ENCODE peak calls at places on chromosomes 12 and 14, in ten cellular contexts. N, T, H, J, Z, F, S, W, A and Q are unnamed samples.

GRCh38 chr12:108054496-108054895 is 74.6 kb upstream of the WSCD2 start:
- DNase-seq in S (no peak), H (no peak), W (no peak), N (no peak), F (no peak), T (no peak), A (no peak), Z (no peak), J (no peak), Q (no peak)

GRCh38 chr12:2959194-2959507 is at the start of gene TEAD4:
- DNase-seq in S (no peak), T (peak), F (peak), J (peak), N (peak), H (peak), W (peak), A (peak), Z (no peak), Q (peak)

GRCh38 chr12:31861360-31861759 is 97.9 kb upstream of the RESF1 start:
- DNase-seq in H (no peak), A (no peak), Z (no peak), T (no peak), W (no peak), S (no peak), F (no peak), J (no peak), N (no peak), Q (no peak)

GRCh38 chr14:100200311-100200710 is 38.6 kb upstream of the YY1 start:
- DNase-seq in T (no peak), J (no peak), S (no peak), Z (no peak), W (no peak), N (no peak), F (no peak), A (no peak), H (no peak), Q (no peak)

GRCh38 chr14:105419305-105420091 is at the start of gene MTA1:
- DNase-seq in H (no peak), Z (peak), J (peak), F (no peak), W (no peak), S (peak), A (no peak), T (peak), N (no peak), Q (peak)

GRCh38 chr14:105864116-105864515 is 337.7 kb downstream of the TMEM121 start:
- DNase-seq in J (peak), Z (no peak), S (peak), T (no peak), H (no peak), N (no peak), F (no peak), A (no peak), W (peak), Q (no peak)

GRCh38 chr12:6067152-6067916 is 57.1 kb downstream of the VWF start:
- DNase-seq in H (peak), Z (peak), F (peak), S (peak), N (peak), T (peak), J (no peak), A (no peak), W (no peak), Q (no peak)

GRCh38 chr14:50798048-50798421 is 32.9 kb downstream of the NIN start:
- DNase-seq in T (no peak), J (no peak), H (no peak), Z (no peak), F (no peak), S (no peak), N (no peak), A (no peak), W (no peak), Q (no peak)

GRCh38 chr12:101945361-101946232 is 68.2 kb downstream of the DRAM1 start:
- DNase-seq in W (no peak), S (no peak), N (no peak), A (peak), J (no peak), T (peak), H (no peak), F (no peak), Z (no peak), Q (no peak)

GRCh38 chr12:104689630-104690029 is 232.9 kb downstream of the CHST11 start:
- DNase-seq in S (no peak), Z (peak), J (no peak), N (no peak), A (no peak), W (no peak), H (no peak), F (no peak), T (no peak), Q (no peak)

GRCh38 chr12:130086248-130086647 is 76.0 kb upstream of the FZD10 start:
- DNase-seq in W (no peak), J (no peak), H (no peak), T (no peak), Z (no peak), A (no peak), S (no peak), F (no peak), N (no peak), Q (no peak)

GRCh38 chr12:87385322-87385721 is 643.9 kb downstream of the C12orf50 start:
- DNase-seq in H (no peak), J (no peak), Z (no peak), S (no peak), A (no peak), N (no peak), F (no peak), T (no peak), W (no peak), Q (no peak)

GRCh38 chr14:88933203-88933602 is 108.8 kb downstream of the TTC8 start:
- DNase-seq in F (no peak), Z (no peak), S (no peak), A (no peak), H (no peak), W (no peak), T (no peak), N (no peak), J (no peak), Q (peak)

GRCh38 chr12:30794591-30795409 is 40.0 kb upstream of the CAPRIN2 start:
- DNase-seq in A (no peak), W (no peak), F (peak), T (no peak), Z (peak), S (no peak), J (no peak), N (peak), H (peak), Q (no peak)

GRCh38 chr14:50377671-50378070 is 19.0 kb downstream of the CDKL1 start:
- DNase-seq in A (no peak), W (no peak), T (no peak), Z (no peak), S (no peak), N (no peak), F (no peak), H (peak), J (no peak), Q (no peak)

GRCh38 chr12:18837025-18837424 is 99.1 kb downstream of the CAPZA3 start:
- DNase-seq in S (no peak), F (no peak), Z (no peak), A (no peak), T (no peak), W (peak), N (no peak), H (no peak), J (no peak), Q (no peak)

GRCh38 chr12:51951843-51952722 is 584 bp downstream of the ACVR1B start:
- DNase-seq in W (peak), H (no peak), S (no peak), T (no peak), J (peak), A (no peak), F (no peak), N (no peak), Z (peak), Q (peak)

GRCh38 chr12:51953011-51953568 is 1.6 kb downstream of the ACVR1B start:
- DNase-seq in T (no peak), N (no peak), A (no peak), J (no peak), H (no peak), F (no peak), Z (no peak), S (no peak), W (no peak), Q (no peak)

GRCh38 chr12:51949342-51950030 is 2.0 kb upstream of the ACVR1B start:
- DNase-seq in W (no peak), Z (peak), S (no peak), N (no peak), T (no peak), F (no peak), J (no peak), H (no peak), A (no peak), Q (peak)

GRCh38 chr12:51950682-51951198 is 759 bp upstream of the ACVR1B start:
- DNase-seq in N (no peak), H (no peak), W (no peak), Z (no peak), F (no peak), A (no peak), T (no peak), J (no peak), S (no peak), Q (no peak)

DNA sequence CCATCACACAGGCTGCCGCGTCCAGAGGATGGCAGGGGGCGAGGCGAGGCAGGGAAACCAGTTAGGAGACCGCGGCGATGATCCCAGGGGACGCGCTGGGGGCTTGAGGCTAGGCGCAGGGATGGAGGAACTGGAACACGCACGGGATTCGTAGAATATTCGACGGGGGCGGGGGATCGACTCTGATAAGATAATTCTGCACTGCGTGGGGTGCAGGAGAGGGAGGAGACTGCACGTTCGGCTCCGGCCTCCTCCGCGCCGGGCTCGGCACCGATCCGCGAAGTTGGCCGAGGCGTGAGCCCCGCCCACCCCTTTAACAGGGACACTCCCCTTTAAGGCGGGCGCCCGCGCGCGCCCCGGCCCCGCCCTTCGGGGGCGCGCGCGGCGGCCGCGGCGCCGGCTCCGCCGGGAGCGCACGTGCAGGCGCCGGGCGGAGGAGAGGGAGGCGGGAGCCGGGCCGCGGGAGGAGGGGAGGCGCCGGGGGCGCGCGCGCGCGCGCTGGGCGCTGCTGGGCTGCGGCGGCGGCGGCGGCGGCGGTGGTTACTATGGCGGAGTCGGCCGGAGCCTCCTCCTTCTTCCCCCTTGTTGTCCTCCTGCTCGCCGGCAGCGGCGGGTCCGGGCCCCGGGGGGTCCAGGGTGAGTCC is at the start of gene ACVR1B:
- DNase-seq in J (peak), H (peak), W (peak), N (peak), Z (peak), F (peak), T (peak), S (peak), A (peak), Q (peak)
- TF ChIP-seq POLR2A in J (no peak), H (peak), W (no peak), N (no peak), Z (peak), F (peak), T (no peak), S (peak), A (peak), Q (no peak)

DNA sequence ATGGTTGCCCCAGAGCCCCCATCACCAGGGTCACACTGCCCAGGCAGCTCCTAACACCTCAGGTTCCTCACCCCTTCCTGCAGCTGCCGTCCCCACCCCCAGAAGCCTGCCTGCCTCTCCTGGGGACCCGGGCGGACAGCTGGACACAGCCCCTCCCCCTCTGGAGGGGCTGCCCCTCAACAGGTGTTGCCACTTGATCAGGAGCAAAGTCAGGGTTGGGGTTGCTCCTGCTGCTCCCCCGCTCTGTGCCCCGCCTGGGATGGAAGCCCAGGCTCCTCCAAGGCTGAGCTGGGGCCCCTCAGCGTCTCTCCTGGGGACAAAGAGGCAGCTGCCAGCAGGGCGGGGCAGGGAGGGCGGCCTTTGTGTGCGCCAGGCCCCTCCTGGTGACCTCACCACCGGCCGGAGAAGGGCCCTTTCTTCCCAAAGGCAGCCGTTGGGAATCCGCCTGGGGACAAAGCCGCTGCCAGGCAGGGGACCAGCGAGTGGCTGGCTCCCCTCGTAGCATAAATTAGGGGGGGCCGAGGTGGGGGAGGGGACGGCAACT is 13.6 kb downstream of the TRMT61A start:
- DNase-seq in H (no peak), F (no peak), S (no peak), Z (no peak), J (no peak), N (no peak), A (no peak), W (peak), T (peak), Q (no peak)
- TF ChIP-seq CTCF in H (no peak), F (no peak), S (no peak), Z (no peak), J (no peak), N (no peak), A (no peak), W (no peak), T (no peak), Q (no peak)

DNA sequence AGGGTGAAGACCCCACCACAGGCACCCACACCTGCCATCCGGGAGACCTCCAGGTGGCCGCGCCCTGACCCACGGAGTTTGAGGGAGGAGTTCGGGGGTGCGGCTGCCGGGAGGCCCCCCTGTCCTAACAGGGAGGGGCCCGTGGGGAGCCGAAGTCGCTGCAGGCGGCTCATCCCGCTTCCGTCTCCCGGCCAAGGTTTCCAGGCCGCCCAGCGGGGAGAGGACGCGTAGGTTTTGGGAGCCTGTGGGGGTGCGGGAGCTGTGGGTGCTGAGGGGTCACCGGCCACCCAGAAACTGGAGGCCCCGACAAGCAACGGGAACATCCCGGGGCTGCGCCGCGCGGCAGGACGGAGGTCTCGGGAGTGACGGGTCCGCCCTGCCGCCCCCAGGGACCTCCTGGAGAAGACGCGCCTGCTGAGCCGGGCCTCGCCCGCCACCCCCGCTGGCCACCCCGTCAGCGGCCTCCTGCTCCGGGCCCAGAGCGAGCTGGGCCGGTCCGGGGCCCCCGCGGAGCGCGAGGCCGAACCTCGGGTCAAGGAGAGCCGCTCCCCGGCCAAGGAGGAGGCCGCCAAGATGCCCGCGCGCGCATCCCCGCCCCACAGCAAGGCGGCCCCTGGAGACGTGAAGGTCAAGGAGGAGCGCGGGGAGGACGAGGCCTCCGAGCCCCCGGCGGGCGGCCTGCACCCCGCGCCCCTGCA is 27.7 kb downstream of the LRCOL1 start:
- DNase-seq in F (no peak), Z (no peak), A (no peak), N (no peak), T (no peak), W (no peak), S (no peak), J (no peak), H (no peak), Q (no peak)
- H3K4me3 ChIP-seq in F (no peak), Z (no peak), A (no peak), N (no peak), T (peak), W (peak), S (peak), J (peak), H (no peak), Q (no peak)

DNA sequence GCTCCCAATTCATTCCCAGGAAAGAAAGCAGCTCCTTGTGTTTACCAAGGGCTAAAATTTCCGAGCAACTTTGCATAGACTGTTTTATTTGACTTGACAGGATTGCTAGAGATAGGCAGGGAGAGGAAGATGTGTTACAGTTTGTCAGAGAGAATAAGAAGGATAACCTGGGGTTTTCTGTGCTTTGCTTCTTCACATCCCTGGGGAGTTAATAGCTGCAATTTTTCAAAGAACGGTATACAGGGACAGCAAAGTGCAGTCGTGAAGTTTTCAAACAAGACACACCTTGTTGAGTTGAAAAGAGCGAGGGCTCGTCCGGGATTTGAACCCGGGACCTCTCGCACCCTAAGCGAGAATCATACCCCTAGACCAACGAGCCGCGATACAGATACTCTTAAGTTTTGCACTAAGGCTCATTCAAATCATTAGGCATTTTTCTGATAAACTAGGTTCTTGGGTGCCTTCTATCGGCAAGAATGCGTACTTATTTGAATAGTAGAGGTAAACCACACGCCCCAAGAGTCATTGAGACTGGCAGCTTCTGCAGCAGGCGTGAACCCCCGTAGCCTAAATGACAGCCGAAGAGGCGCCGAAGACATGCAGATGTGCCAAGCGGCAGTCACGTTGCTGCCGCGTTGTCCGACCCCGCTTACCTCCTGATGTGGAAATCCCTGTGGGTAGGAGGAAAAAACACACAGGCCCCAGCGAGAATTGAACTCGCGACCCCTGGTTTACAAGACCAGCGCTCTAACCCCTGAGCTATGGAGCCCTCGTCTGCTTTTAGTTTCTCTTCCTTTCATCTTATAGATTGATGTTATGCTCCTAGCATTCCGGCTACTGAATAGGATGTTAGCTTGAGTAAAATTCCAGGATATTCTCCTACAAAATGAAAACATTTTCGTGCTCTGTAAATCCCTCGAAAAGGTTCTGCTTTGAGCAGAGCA is 22.2 kb upstream of the RNASE12 start:
- DNase-seq in J (peak), Z (peak), N (peak), T (peak), H (peak), A (peak), S (peak), F (peak), W (peak), Q (peak)
- TF ChIP-seq POLR2A in J (no peak), Z (no peak), N (no peak), T (no peak), H (no peak), A (no peak), S (peak), F (no peak), W (no peak), Q (no peak)

GRCh38 chr12:120628919-120629318 is 11.5 kb upstream of the CABP1 start:
- DNase-seq in J (no peak), N (no peak), T (peak), S (no peak), H (peak), Z (no peak), W (no peak), A (no peak), F (peak), Q (no peak)
- TF ChIP-seq CTCF in J (no peak), N (peak), T (no peak), S (peak), H (peak), Z (peak), W (no peak), A (no peak), F (no peak), Q (no peak)